ENCODE peak calls at places on chromosomes 6 and 20, in nine cellular contexts. W, L, G, R, H, U, J, O and Z are unnamed samples.

GRCh38 chr6:21679761-21680265 is 86.3 kb downstream of the SOX4 start:
- DNase-seq in W (no peak), L (peak; percentile 86), G (no peak), R (peak; percentile 91), H (peak; percentile 87), U (peak; percentile 97), J (no peak), O (no peak), Z (no peak)

GRCh38 chr6:224350-224749 is 67.9 kb upstream of the DUSP22 start:
- DNase-seq in W (no peak), L (no peak), G (no peak), R (no peak), H (no peak), U (no peak), J (no peak), O (no peak), Z (no peak)

GRCh38 chr20:3168079-3168828 is 5.1 kb downstream of the LZTS3 start:
- DNase-seq in W (no peak), L (no peak), G (peak; percentile 44), R (no peak), H (no peak), U (no peak), J (no peak), O (peak; percentile 74), Z (peak; percentile 68)

GRCh38 chr6:87789900-87790290 is 87.9 kb upstream of the AKIRIN2 start:
- DNase-seq in W (no peak), L (no peak), G (no peak), R (no peak), H (no peak), U (no peak), J (no peak), O (no peak), Z (no peak)

GRCh38 chr6:150297327-150298028 is 71.3 kb upstream of the IYD start:
- DNase-seq in W (no peak), L (peak; percentile 25), G (no peak), R (peak; percentile 36), H (peak; percentile 74), U (peak; percentile 90), J (no peak), O (no peak), Z (peak; percentile 11)

GRCh38 chr6:169263836-169264608 is 10.4 kb upstream of the THBS2 start:
- DNase-seq in W (no peak), L (peak; percentile 82), G (peak; percentile 78), R (peak; percentile 24), H (peak; percentile 55), U (peak; percentile 69), J (no peak), O (peak; percentile 23), Z (peak; percentile 66)

GRCh38 chr6:139402935-139403386 is 28.5 kb upstream of the CITED2 start:
- DNase-seq in W (no peak), L (peak; percentile 99), G (no peak), R (peak; percentile 24), H (peak; percentile 88), U (peak; percentile 99), J (no peak), O (no peak), Z (no peak)

GRCh38 chr6:3233321-3233720 is 5.9 kb upstream of the TUBB2B start:
- DNase-seq in W (no peak), L (no peak), G (no peak), R (no peak), H (no peak), U (no peak), J (no peak), O (no peak), Z (no peak)

GRCh38 chr20:18412202-18412901 is 54.5 kb downstream of the DZANK1 start:
- DNase-seq in W (no peak), L (no peak), G (no peak), R (no peak), H (no peak), U (no peak), J (no peak), O (no peak), Z (no peak)

GRCh38 chr6:130760006-130760405 is 67.2 kb upstream of the SMLR1 start:
- DNase-seq in W (no peak), L (peak; percentile 49), G (peak; percentile 4), R (peak; percentile 15), H (peak; percentile 64), U (peak; percentile 34), J (no peak), O (no peak), Z (peak; percentile 24)

GRCh38 chr20:14879839-14880238 is 542.4 kb upstream of the FLRT3 start:
- DNase-seq in W (no peak), L (no peak), G (no peak), R (no peak), H (no peak), U (peak; percentile 3), J (no peak), O (no peak), Z (no peak)

GRCh38 chr20:13401596-13401995 is 180.5 kb downstream of the ISM1 start:
- DNase-seq in W (no peak), L (no peak), G (no peak), R (no peak), H (no peak), U (no peak), J (no peak), O (no peak), Z (no peak)

GRCh38 chr6:165705941-165706340 is 42.9 kb upstream of the PDE10A start:
- DNase-seq in W (no peak), L (no peak), G (no peak), R (no peak), H (no peak), U (no peak), J (no peak), O (no peak), Z (no peak)

GRCh38 chr6:8736046-8736877 is 300.9 kb upstream of the SLC35B3 start:
- DNase-seq in W (no peak), L (no peak), G (no peak), R (no peak), H (no peak), U (no peak), J (no peak), O (no peak), Z (no peak)

GRCh38 chr6:31977816-31978431 is 3.9 kb upstream of the C4A start:
- DNase-seq in W (no peak), L (no peak), G (no peak), R (no peak), H (no peak), U (no peak), J (no peak), O (no peak), Z (no peak)

GRCh38 chr6:2773450-2773849 is 8.3 kb downstream of the WRNIP1 start:
- DNase-seq in W (no peak), L (peak; percentile 61), G (no peak), R (no peak), H (no peak), U (peak; percentile 47), J (no peak), O (no peak), Z (no peak)

GRCh38 chr6:129577691-129578090 is 132.3 kb downstream of the ARHGAP18 start:
- DNase-seq in W (no peak), L (no peak), G (no peak), R (no peak), H (no peak), U (peak; percentile 20), J (no peak), O (no peak), Z (no peak)

DNA sequence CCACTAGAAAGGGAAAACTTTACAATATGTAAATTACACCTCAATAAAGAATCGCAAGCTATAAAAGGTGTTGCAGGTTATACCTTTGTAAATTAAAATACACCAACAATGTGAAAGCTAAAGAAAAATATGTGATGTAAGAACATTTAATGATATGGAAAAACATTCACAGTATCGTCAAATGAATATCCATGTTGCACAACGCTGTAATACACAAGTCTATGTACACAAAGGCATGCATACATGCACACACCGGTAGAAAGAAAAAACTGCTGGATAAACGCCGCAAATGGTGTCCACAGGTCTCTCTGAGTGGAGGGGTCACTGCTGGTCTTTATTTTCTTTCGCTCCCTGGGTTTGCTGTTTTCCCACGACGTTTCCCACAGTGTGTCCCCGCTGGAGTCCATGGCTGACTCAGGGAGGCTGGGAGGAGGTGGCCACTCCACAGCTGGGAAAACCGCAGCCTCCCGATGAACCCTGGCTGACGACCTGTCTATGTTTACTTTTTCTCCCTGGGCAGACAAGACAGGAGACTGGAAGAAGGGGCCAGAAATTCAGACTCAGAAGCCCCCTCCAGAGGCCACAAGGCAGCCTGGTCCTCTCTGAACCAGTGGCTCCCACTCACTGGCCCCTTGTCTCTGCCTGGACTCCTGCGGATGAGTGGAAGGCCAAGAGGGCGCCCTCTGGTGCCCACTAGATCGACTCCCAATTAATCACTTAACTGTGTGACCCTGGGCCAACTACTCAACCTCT is 13.0 kb upstream of the BPI start:
- DNase-seq in W (no peak), L (peak; percentile 66), G (peak; percentile 42), R (peak; percentile 94), H (peak; percentile 98), U (peak; percentile 83), J (peak; percentile 65), O (no peak), Z (peak; percentile 59)
- TF ChIP-seq CTCF in W (no peak), L (peak; percentile 52), G (peak; percentile 44), R (peak; percentile 77), H (peak; percentile 73), U (peak; percentile 58), J (peak; percentile 11), O (no peak), Z (peak; percentile 57)

DNA sequence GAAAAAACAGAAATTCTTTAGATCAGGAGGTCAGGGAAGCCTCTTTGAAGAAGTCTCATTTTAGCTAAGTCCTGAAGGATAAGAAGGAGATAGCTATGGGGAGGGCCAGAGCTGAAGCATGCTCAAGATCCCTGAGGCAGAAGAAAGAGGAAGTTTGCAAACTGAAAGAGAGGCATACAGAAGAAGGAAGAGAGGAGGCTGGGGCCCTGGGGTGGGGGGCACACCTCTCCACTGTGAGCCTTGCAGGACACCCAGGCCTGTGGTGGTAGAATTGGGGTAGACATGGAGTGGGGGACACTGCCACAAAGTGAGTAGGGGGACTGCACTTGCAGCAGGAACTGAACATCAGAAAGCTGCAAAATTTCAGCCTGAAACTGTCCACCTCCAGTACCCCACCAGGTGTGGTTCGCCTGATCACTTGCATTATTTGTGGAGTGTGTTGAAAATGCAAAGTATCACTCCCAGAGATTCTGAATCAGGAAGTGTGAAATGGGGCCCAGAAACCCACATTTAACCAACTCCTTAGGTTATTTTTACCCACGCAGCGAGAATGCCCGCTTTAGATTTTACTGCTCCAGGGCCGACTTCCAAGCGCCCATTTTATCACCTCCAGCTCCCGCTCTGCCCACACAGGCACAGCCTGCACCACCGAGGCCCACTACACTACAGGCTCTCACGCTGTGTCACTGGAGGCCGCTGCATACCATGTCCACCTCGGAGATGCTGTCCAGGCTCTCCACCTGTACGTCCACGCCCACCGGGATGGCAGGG is 44.0 kb downstream of the GABRR2 start:
- DNase-seq in W (no peak), L (no peak), G (no peak), R (no peak), H (no peak), U (no peak), J (no peak), O (no peak), Z (no peak)
- TF ChIP-seq CTCF in W (no peak), L (no peak), G (no peak), R (no peak), H (no peak), U (no peak), J (no peak), O (no peak), Z (no peak)

GRCh38 chr6:137415127-137415833 is 78.9 kb downstream of the OLIG3 start:
- DNase-seq in W (peak; percentile 58), L (peak; percentile 65), G (peak; percentile 12), R (peak; percentile 53), H (peak; percentile 78), U (peak; percentile 58), J (no peak), O (peak; percentile 59), Z (peak; percentile 61)
- TF ChIP-seq CTCF in W (no peak), L (peak; percentile 87), G (peak; percentile 44), R (peak; percentile 81), H (peak; percentile 86), U (peak; percentile 87), J (peak; percentile 58), O (peak; percentile 73), Z (peak; percentile 50)

GRCh38 chr6:10630178-10630577 is 64.2 kb downstream of the C6orf52 start:
- DNase-seq in W (no peak), L (no peak), G (no peak), R (no peak), H (no peak), U (no peak), J (no peak), O (no peak), Z (no peak)
- TF ChIP-seq CTCF in W (no peak), L (no peak), G (no peak), R (no peak), H (no peak), U (no peak), J (no peak), O (no peak), Z (no peak)